ENCODE peak calls at places on chromosomes 7 and 10, in seven cellular contexts. One of them, this sample, is unnamed.

GRCh38 chr7:19362099-19362498 is 216.9 kb upstream of the FERD3L start:
- DNase-seq in fibroblast of lung: peak
- DNase-seq in GM23248: peak
- DNase-seq in K562: no peak
- DNase-seq in H1: no peak
- DNase-seq in mammary epithelial cell: peak
- DNase-seq in HCT116: no peak
- DNase-seq in this sample: no peak

GRCh38 chr7:115973381-115973780 is 57.2 kb downstream of the TFEC start:
- DNase-seq in fibroblast of lung: no peak
- DNase-seq in GM23248: no peak
- DNase-seq in K562: no peak
- DNase-seq in H1: no peak
- DNase-seq in mammary epithelial cell: no peak
- DNase-seq in HCT116: no peak
- DNase-seq in this sample: no peak

GRCh38 chr7:150986099-150986512 is 4.7 kb upstream of the NOS3 start:
- DNase-seq in fibroblast of lung: no peak
- DNase-seq in GM23248: peak
- DNase-seq in K562: peak
- DNase-seq in H1: no peak
- DNase-seq in mammary epithelial cell: peak
- DNase-seq in HCT116: no peak
- DNase-seq in this sample: peak

GRCh38 chr10:15188629-15189028 is 20.1 kb upstream of the NMT2 start:
- DNase-seq in fibroblast of lung: no peak
- DNase-seq in GM23248: no peak
- DNase-seq in K562: no peak
- DNase-seq in H1: no peak
- DNase-seq in mammary epithelial cell: no peak
- DNase-seq in HCT116: no peak
- DNase-seq in this sample: no peak

GRCh38 chr7:68015565-68016532 is 1019.2 kb downstream of the TYW1 start:
- DNase-seq in fibroblast of lung: no peak
- DNase-seq in GM23248: no peak
- DNase-seq in K562: no peak
- DNase-seq in H1: no peak
- DNase-seq in mammary epithelial cell: no peak
- DNase-seq in HCT116: no peak
- DNase-seq in this sample: no peak

GRCh38 chr7:30996883-30997282 is 33.1 kb downstream of the GHRHR start:
- DNase-seq in fibroblast of lung: no peak
- DNase-seq in GM23248: no peak
- DNase-seq in K562: no peak
- DNase-seq in H1: no peak
- DNase-seq in mammary epithelial cell: no peak
- DNase-seq in HCT116: no peak
- DNase-seq in this sample: no peak

GRCh38 chr10:44198780-44199097 is 186.2 kb downstream of the CXCL12 start:
- DNase-seq in fibroblast of lung: no peak
- DNase-seq in GM23248: peak
- DNase-seq in K562: no peak
- DNase-seq in H1: no peak
- DNase-seq in mammary epithelial cell: no peak
- DNase-seq in HCT116: no peak
- DNase-seq in this sample: no peak

GRCh38 chr7:28078036-28078901 is 102.3 kb downstream of the JAZF1 start:
- DNase-seq in fibroblast of lung: peak
- DNase-seq in GM23248: peak
- DNase-seq in K562: peak
- DNase-seq in H1: no peak
- DNase-seq in mammary epithelial cell: peak
- DNase-seq in HCT116: peak
- DNase-seq in this sample: peak

GRCh38 chr7:2355079-2356008 is 717 bp downstream of the EIF3B start:
- DNase-seq in fibroblast of lung: no peak
- DNase-seq in GM23248: peak
- DNase-seq in K562: peak
- DNase-seq in H1: no peak
- DNase-seq in mammary epithelial cell: peak
- DNase-seq in HCT116: no peak
- DNase-seq in this sample: peak

GRCh38 chr7:54792383-54792782 is 33.4 kb upstream of the SEC61G start:
- DNase-seq in fibroblast of lung: no peak
- DNase-seq in GM23248: no peak
- DNase-seq in K562: no peak
- DNase-seq in H1: no peak
- DNase-seq in mammary epithelial cell: no peak
- DNase-seq in HCT116: no peak
- DNase-seq in this sample: no peak

GRCh38 chr7:47273088-47273487 is 308.8 kb downstream of the TNS3 start:
- DNase-seq in fibroblast of lung: no peak
- DNase-seq in GM23248: no peak
- DNase-seq in K562: no peak
- DNase-seq in H1: no peak
- DNase-seq in mammary epithelial cell: no peak
- DNase-seq in HCT116: no peak
- DNase-seq in this sample: no peak

GRCh38 chr10:43683451-43684197 is 34.9 kb upstream of the ZNF32 start:
- DNase-seq in fibroblast of lung: peak
- DNase-seq in GM23248: peak
- DNase-seq in K562: peak
- DNase-seq in H1: no peak
- DNase-seq in mammary epithelial cell: no peak
- DNase-seq in HCT116: no peak
- DNase-seq in this sample: peak

GRCh38 chr10:126957111-126957510 is 51.9 kb downstream of the DOCK1 start:
- DNase-seq in fibroblast of lung: no peak
- DNase-seq in GM23248: no peak
- DNase-seq in K562: no peak
- DNase-seq in H1: no peak
- DNase-seq in mammary epithelial cell: no peak
- DNase-seq in HCT116: no peak
- DNase-seq in this sample: no peak

GRCh38 chr10:131625041-131625440 is 275.8 kb upstream of the PPP2R2D start:
- DNase-seq in fibroblast of lung: no peak
- DNase-seq in GM23248: no peak
- DNase-seq in K562: no peak
- DNase-seq in H1: no peak
- DNase-seq in mammary epithelial cell: no peak
- DNase-seq in HCT116: no peak
- DNase-seq in this sample: no peak

GRCh38 chr10:12788277-12788676 is 213.2 kb downstream of the CCDC3 start:
- DNase-seq in fibroblast of lung: no peak
- DNase-seq in GM23248: no peak
- DNase-seq in K562: no peak
- DNase-seq in H1: no peak
- DNase-seq in mammary epithelial cell: no peak
- DNase-seq in HCT116: no peak
- DNase-seq in this sample: no peak

GRCh38 chr10:32038777-32039176 is 17.4 kb downstream of the KIF5B start:
- DNase-seq in fibroblast of lung: peak
- DNase-seq in GM23248: no peak
- DNase-seq in K562: no peak
- DNase-seq in H1: no peak
- DNase-seq in mammary epithelial cell: no peak
- DNase-seq in HCT116: no peak
- DNase-seq in this sample: no peak

GRCh38 chr7:117086788-117087187 is 133.5 kb downstream of the ST7 start:
- DNase-seq in fibroblast of lung: peak
- DNase-seq in GM23248: no peak
- DNase-seq in K562: peak
- DNase-seq in H1: no peak
- DNase-seq in mammary epithelial cell: no peak
- DNase-seq in HCT116: no peak
- DNase-seq in this sample: no peak

GRCh38 chr10:61486738-61487396 is 33.7 kb upstream of the TMEM26 start:
- DNase-seq in fibroblast of lung: peak
- DNase-seq in GM23248: peak
- DNase-seq in K562: no peak
- DNase-seq in H1: no peak
- DNase-seq in mammary epithelial cell: no peak
- DNase-seq in HCT116: no peak
- DNase-seq in this sample: no peak

GRCh38 chr7:142943706-142944268 is 4.5 kb downstream of the LLCFC1 start:
- DNase-seq in fibroblast of lung: no peak
- DNase-seq in GM23248: no peak
- DNase-seq in K562: no peak
- DNase-seq in H1: no peak
- DNase-seq in mammary epithelial cell: no peak
- DNase-seq in HCT116: no peak
- DNase-seq in this sample: no peak

GRCh38 chr10:24992512-24993133 is 23.3 kb downstream of the ENKUR start:
- DNase-seq in fibroblast of lung: no peak
- DNase-seq in GM23248: no peak
- DNase-seq in K562: no peak
- DNase-seq in H1: no peak
- DNase-seq in mammary epithelial cell: no peak
- DNase-seq in HCT116: no peak
- DNase-seq in this sample: no peak

DNA sequence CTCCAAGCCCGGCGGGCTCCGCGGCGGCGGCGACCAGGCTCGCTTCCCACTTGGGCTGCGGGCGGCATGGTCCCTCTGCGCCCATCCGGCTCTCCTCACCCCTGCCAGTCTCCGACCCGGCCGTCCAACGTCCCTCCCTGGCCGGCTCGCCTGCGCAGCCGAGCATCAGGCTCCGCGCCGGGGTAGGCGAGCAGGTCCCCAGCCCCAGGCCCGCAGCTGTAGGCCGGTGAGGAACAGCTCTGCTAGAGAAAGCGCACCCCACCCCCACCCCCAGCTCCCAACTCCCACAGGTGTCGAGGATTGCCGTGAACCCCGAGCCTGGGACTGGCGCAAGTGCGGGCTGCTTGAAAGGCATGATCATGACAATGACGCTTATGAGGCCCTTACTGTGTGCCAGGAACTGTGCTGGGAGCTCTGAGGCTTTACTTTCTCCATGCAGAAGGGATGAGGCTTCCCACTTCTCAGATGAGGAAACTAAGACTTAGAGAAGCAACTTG is 20.8 kb upstream of the PAX2 start:
- DNase-seq in fibroblast of lung: no peak
- DNase-seq in GM23248: no peak
- DNase-seq in K562: no peak
- DNase-seq in H1: no peak
- DNase-seq in mammary epithelial cell: no peak
- DNase-seq in HCT116: no peak
- DNase-seq in this sample: no peak
- TF ChIP-seq EZH2 in fibroblast of lung: no peak
- TF ChIP-seq EZH2 in GM23248: no peak
- TF ChIP-seq EZH2 in K562: no peak
- TF ChIP-seq EZH2 in H1: peak
- TF ChIP-seq EZH2 in mammary epithelial cell: peak
- TF ChIP-seq EZH2 in HCT116: no peak
- TF ChIP-seq EZH2 in this sample: peak

GRCh38 chr7:137402535-137403258 is 59.2 kb upstream of the PTN start:
- DNase-seq in fibroblast of lung: no peak
- DNase-seq in GM23248: no peak
- DNase-seq in K562: no peak
- DNase-seq in H1: no peak
- DNase-seq in mammary epithelial cell: no peak
- DNase-seq in HCT116: no peak
- DNase-seq in this sample: peak

GRCh38 chr7:137411446-137411845 is 67.9 kb upstream of the PTN start:
- DNase-seq in fibroblast of lung: no peak
- DNase-seq in GM23248: no peak
- DNase-seq in K562: no peak
- DNase-seq in H1: no peak
- DNase-seq in mammary epithelial cell: no peak
- DNase-seq in HCT116: no peak
- DNase-seq in this sample: no peak

GRCh38 chr7:137404918-137405317 is 61.4 kb upstream of the PTN start:
- DNase-seq in fibroblast of lung: no peak
- DNase-seq in GM23248: peak
- DNase-seq in K562: no peak
- DNase-seq in H1: no peak
- DNase-seq in mammary epithelial cell: peak
- DNase-seq in HCT116: no peak
- DNase-seq in this sample: no peak

GRCh38 chr7:137403282-137403681 is 59.7 kb upstream of the PTN start:
- DNase-seq in fibroblast of lung: no peak
- DNase-seq in GM23248: no peak
- DNase-seq in K562: no peak
- DNase-seq in H1: no peak
- DNase-seq in mammary epithelial cell: no peak
- DNase-seq in HCT116: no peak
- DNase-seq in this sample: no peak

GRCh38 chr7:137408096-137408495 is 64.6 kb upstream of the PTN start:
- DNase-seq in fibroblast of lung: peak
- DNase-seq in GM23248: no peak
- DNase-seq in K562: no peak
- DNase-seq in H1: no peak
- DNase-seq in mammary epithelial cell: no peak
- DNase-seq in HCT116: no peak
- DNase-seq in this sample: no peak
- TF ChIP-seq EZH2 in fibroblast of lung: no peak
- TF ChIP-seq EZH2 in GM23248: no peak
- TF ChIP-seq EZH2 in K562: no peak
- TF ChIP-seq EZH2 in H1: no peak
- TF ChIP-seq EZH2 in mammary epithelial cell: no peak
- TF ChIP-seq EZH2 in HCT116: no peak
- TF ChIP-seq EZH2 in this sample: no peak

GRCh38 chr7:128210036-128210347 is 31.1 kb upstream of the LEP start:
- DNase-seq in fibroblast of lung: no peak
- DNase-seq in GM23248: no peak
- DNase-seq in K562: no peak
- DNase-seq in H1: no peak
- DNase-seq in mammary epithelial cell: no peak
- DNase-seq in HCT116: no peak
- DNase-seq in this sample: no peak
- TF ChIP-seq EZH2 in fibroblast of lung: no peak
- TF ChIP-seq EZH2 in GM23248: no peak
- TF ChIP-seq EZH2 in K562: no peak
- TF ChIP-seq EZH2 in H1: no peak
- TF ChIP-seq EZH2 in mammary epithelial cell: no peak
- TF ChIP-seq EZH2 in HCT116: no peak
- TF ChIP-seq EZH2 in this sample: no peak

DNA sequence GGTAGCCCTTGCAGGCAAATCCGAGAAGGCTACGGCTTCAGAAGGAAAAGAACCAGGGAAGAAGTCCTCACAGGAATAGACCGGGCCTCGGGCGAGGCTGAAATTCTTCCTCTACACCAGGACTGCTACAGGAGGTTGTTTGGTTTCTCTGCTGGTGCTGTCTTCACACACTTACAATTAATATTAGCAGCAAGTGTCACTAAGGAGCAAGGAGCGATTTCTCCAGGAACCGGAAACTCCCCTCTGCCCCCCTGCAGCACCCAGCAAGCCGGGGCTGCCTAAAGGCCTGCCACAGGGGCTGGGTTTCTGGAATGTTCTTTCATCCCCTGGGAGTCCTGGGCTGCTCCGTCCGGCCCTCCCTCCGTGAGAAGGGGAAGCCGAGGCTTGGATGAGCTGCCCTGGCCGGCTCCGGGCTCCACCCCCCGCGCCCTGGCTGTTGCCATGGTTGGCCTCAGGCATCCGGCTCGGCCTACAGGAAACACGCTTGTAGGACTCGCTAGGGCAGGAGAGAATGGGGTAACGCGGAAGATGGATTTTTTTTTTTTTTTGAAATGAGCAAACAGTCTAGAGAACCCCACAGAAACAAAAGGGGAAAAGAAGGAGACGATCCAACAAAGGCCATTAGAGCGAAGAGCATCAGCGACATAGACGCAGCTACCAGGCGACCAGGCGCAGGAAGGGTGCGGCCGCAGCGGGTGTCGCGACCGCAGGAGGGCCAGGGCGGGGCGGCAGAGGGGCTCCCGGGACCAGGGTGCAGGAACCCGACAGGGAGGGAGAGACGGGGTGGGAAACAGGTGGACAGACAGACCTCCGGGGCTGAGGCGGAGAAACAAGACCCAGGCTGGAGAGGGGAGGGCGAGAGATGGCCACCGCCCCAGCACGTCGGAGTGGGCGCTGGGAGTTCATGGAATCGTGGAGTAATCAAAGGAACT is 33.0 kb downstream of the EN2 start:
- DNase-seq in fibroblast of lung: peak
- DNase-seq in GM23248: peak
- DNase-seq in K562: no peak
- DNase-seq in H1: no peak
- DNase-seq in mammary epithelial cell: no peak
- DNase-seq in HCT116: no peak
- DNase-seq in this sample: peak
- TF ChIP-seq EZH2 in fibroblast of lung: no peak
- TF ChIP-seq EZH2 in GM23248: no peak
- TF ChIP-seq EZH2 in K562: no peak
- TF ChIP-seq EZH2 in H1: peak
- TF ChIP-seq EZH2 in mammary epithelial cell: no peak
- TF ChIP-seq EZH2 in HCT116: no peak
- TF ChIP-seq EZH2 in this sample: no peak